ENCODE peak calls at places on chromosomes 5 and 9, in ten cellular contexts. Q, S, A, Z, O, W, E, D, T and C are unnamed samples.

GRCh38 chr5:23139338-23140171 is 286.4 kb upstream of the CDH12 start:
- DNase-seq in Q (no peak), S (no peak), A (no peak), Z (peak; percentile 36), O (no peak), W (no peak), E (peak; percentile 67), D (peak; percentile 5), T (peak; percentile 7), C (peak; percentile 18)

GRCh38 chr5:158388018-158388417 is 529.1 kb upstream of the CLINT1 start:
- DNase-seq in Q (no peak), S (no peak), A (no peak), Z (no peak), O (no peak), W (no peak), E (no peak), D (no peak), T (no peak), C (no peak)

GRCh38 chr9:214488-215448 is at the start of gene DOCK8:
- DNase-seq in Q (peak; percentile 75), S (peak; percentile 80), A (no peak), Z (no peak), O (peak; percentile 2), W (peak; percentile 63), E (no peak), D (peak; percentile 3), T (no peak), C (peak; percentile 43)

GRCh38 chr9:132609829-132610228 is 27.4 kb downstream of the BARHL1 start:
- DNase-seq in Q (no peak), S (no peak), A (no peak), Z (no peak), O (no peak), W (no peak), E (no peak), D (peak; percentile 85), T (no peak), C (peak; percentile 96)

GRCh38 chr5:158780656-158781237 is 319.0 kb downstream of the EBF1 start:
- DNase-seq in Q (no peak), S (no peak), A (no peak), Z (no peak), O (no peak), W (no peak), E (no peak), D (no peak), T (no peak), C (no peak)

GRCh38 chr5:37722236-37723146 is 117.3 kb downstream of the GDNF start:
- DNase-seq in Q (no peak), S (no peak), A (no peak), Z (peak; percentile 87), O (peak; percentile 97), W (no peak), E (no peak), D (peak; percentile 98), T (no peak), C (peak; percentile 97)

GRCh38 chr5:113384787-113385186 is 50.0 kb downstream of the TSSK1B start:
- DNase-seq in Q (no peak), S (no peak), A (no peak), Z (no peak), O (no peak), W (no peak), E (no peak), D (no peak), T (no peak), C (no peak)

GRCh38 chr9:129398101-129398795 is 220.2 kb upstream of the IER5L start:
- DNase-seq in Q (no peak), S (no peak), A (no peak), Z (no peak), O (no peak), W (peak; percentile 15), E (no peak), D (no peak), T (no peak), C (no peak)

GRCh38 chr5:7392401-7393024 is 3.4 kb upstream of the ADCY2 start:
- DNase-seq in Q (no peak), S (no peak), A (peak; percentile 40), Z (peak; percentile 65), O (no peak), W (no peak), E (peak; percentile 77), D (peak; percentile 32), T (peak; percentile 42), C (peak; percentile 75)

GRCh38 chr9:69198526-69199250 is 24.6 kb downstream of the TJP2 start:
- DNase-seq in Q (no peak), S (no peak), A (no peak), Z (peak; percentile 12), O (no peak), W (no peak), E (no peak), D (no peak), T (no peak), C (no peak)

GRCh38 chr9:134768332-134769083 is 112.1 kb upstream of the FCN2 start:
- DNase-seq in Q (no peak), S (no peak), A (no peak), Z (no peak), O (no peak), W (peak; percentile 48), E (no peak), D (no peak), T (no peak), C (peak; percentile 85)

GRCh38 chr5:173075137-173075868 is 19.2 kb downstream of the CREBRF start:
- DNase-seq in Q (no peak), S (no peak), A (no peak), Z (no peak), O (no peak), W (no peak), E (no peak), D (no peak), T (no peak), C (no peak)

GRCh38 chr5:127072861-127073846 is at the start of gene C5orf63:
- DNase-seq in Q (peak; percentile 76), S (peak; percentile 86), A (no peak), Z (peak; percentile 23), O (no peak), W (peak; percentile 69), E (peak; percentile 77), D (no peak), T (no peak), C (peak; percentile 61)

GRCh38 chr9:14356376-14356775 is 42.4 kb upstream of the NFIB start:
- DNase-seq in Q (no peak), S (no peak), A (no peak), Z (no peak), O (no peak), W (no peak), E (no peak), D (no peak), T (no peak), C (no peak)

GRCh38 chr9:68750179-68750685 is 45.2 kb downstream of the PIP5K1B start:
- DNase-seq in Q (no peak), S (no peak), A (no peak), Z (no peak), O (no peak), W (no peak), E (peak; percentile 82), D (no peak), T (peak; percentile 2), C (no peak)

GRCh38 chr9:81823672-81824554 is 104.3 kb upstream of the SPATA31D4 start:
- DNase-seq in Q (no peak), S (no peak), A (no peak), Z (peak; percentile 6), O (no peak), W (no peak), E (no peak), D (no peak), T (peak; percentile 84), C (peak; percentile 30)

GRCh38 chr9:37622462-37622861 is 28.3 kb upstream of the FRMPD1 start:
- DNase-seq in Q (no peak), S (no peak), A (no peak), Z (no peak), O (no peak), W (no peak), E (no peak), D (no peak), T (no peak), C (peak; percentile 68)

GRCh38 chr9:133638076-133638475 is 1.9 kb downstream of the DBH start:
- DNase-seq in Q (no peak), S (no peak), A (no peak), Z (no peak), O (no peak), W (no peak), E (no peak), D (no peak), T (no peak), C (no peak)

GRCh38 chr9:33288828-33289483 is 1.4 kb upstream of the NFX1 start:
- DNase-seq in Q (peak; percentile 52), S (peak; percentile 61), A (no peak), Z (no peak), O (no peak), W (no peak), E (no peak), D (no peak), T (no peak), C (no peak)

GRCh38 chr5:35063386-35063785 is 15.6 kb upstream of the AGXT2 start:
- DNase-seq in Q (no peak), S (no peak), A (no peak), Z (no peak), O (no peak), W (no peak), E (no peak), D (no peak), T (no peak), C (peak; percentile 57)

GRCh38 chr9:281753-282645 is 67.3 kb downstream of the DOCK8 start:
- DNase-seq in Q (peak; percentile 55), S (no peak), A (no peak), Z (no peak), O (no peak), W (no peak), E (no peak), D (no peak), T (no peak), C (no peak)

GRCh38 chr9:98085955-98086354 is 29.4 kb downstream of the NANS start:
- DNase-seq in Q (no peak), S (no peak), A (no peak), Z (no peak), O (no peak), W (no peak), E (no peak), D (no peak), T (no peak), C (no peak)

GRCh38 chr9:137457406-137458193 is 1.5 kb downstream of the NSMF start:
- DNase-seq in Q (peak; percentile 43), S (no peak), A (no peak), Z (no peak), O (no peak), W (peak; percentile 27), E (peak; percentile 26), D (no peak), T (no peak), C (no peak)

GRCh38 chr5:95919658-95920057 is 42.0 kb downstream of the ELL2 start:
- DNase-seq in Q (no peak), S (no peak), A (no peak), Z (no peak), O (no peak), W (no peak), E (no peak), D (no peak), T (no peak), C (no peak)

GRCh38 chr5:62093981-62094380 is 212.0 kb upstream of the KIF2A start:
- DNase-seq in Q (no peak), S (no peak), A (peak; percentile 18), Z (peak; percentile 29), O (peak; percentile 42), W (peak; percentile 27), E (peak; percentile 86), D (peak; percentile 6), T (peak; percentile 30), C (peak; percentile 26)

GRCh38 chr9:71984388-71985069 is 73.1 kb downstream of the C9orf85 start:
- DNase-seq in Q (no peak), S (no peak), A (no peak), Z (no peak), O (no peak), W (peak; percentile 56), E (no peak), D (peak; percentile 42), T (no peak), C (peak; percentile 84)

GRCh38 chr5:57581772-57582171 is 99.2 kb upstream of the ACTBL2 start:
- DNase-seq in Q (no peak), S (no peak), A (no peak), Z (no peak), O (no peak), W (no peak), E (no peak), D (peak; percentile 30), T (no peak), C (no peak)

GRCh38 chr5:151663617-151664322 is 22.9 kb downstream of the SPARC start:
- DNase-seq in Q (no peak), S (no peak), A (no peak), Z (no peak), O (no peak), W (peak; percentile 66), E (peak; percentile 36), D (no peak), T (peak; percentile 54), C (peak; percentile 63)